ENCODE peak calls at places on chromosomes 13 and 19, in six cellular contexts. V is mammary epithelial cell, K is tibial artery, I is left lung, C is tibial nerve, L is cardiac muscle cell. T is an unnamed sample.

GRCh38 chr13:44815507-44816074 is 173.7 kb downstream of the NUFIP1 start:
- DNase-seq in V (peak), K (no peak), I (peak), C (no peak), L (peak), T (no peak)

GRCh38 chr13:21696865-21697448 is 26.1 kb downstream of the FGF9 start:
- DNase-seq in V (no peak), K (no peak), I (no peak), C (no peak), L (no peak), T (no peak)

GRCh38 chr13:54162069-54162468 is 1133.5 kb downstream of the OLFM4 start:
- DNase-seq in V (no peak), K (no peak), I (no peak), C (no peak), L (no peak), T (no peak)

GRCh38 chr19:4803736-4804695 is 12.5 kb downstream of the FEM1A start:
- DNase-seq in V (no peak), K (no peak), I (peak), C (no peak), L (peak), T (no peak)

GRCh38 chr13:35144496-35144895 is 202.4 kb downstream of the NBEA start:
- DNase-seq in V (peak), K (no peak), I (no peak), C (no peak), L (no peak), T (no peak)

GRCh38 chr13:27679396-27679795 is 57.7 kb downstream of the POLR1D start:
- DNase-seq in V (peak), K (no peak), I (no peak), C (no peak), L (no peak), T (no peak)

GRCh38 chr13:32045963-32046785 is 14.6 kb downstream of the FRY start:
- DNase-seq in V (peak), K (no peak), I (no peak), C (no peak), L (no peak), T (no peak)

GRCh38 chr19:47230122-47230920 is 678 bp downstream of the BBC3 start:
- DNase-seq in V (peak), K (peak), I (peak), C (peak), L (peak), T (no peak)

GRCh38 chr13:111046590-111047141 is 68.4 kb upstream of the ARHGEF7 start:
- DNase-seq in V (no peak), K (no peak), I (no peak), C (no peak), L (no peak), T (peak)
- TF ChIP-seq CTCF in V (no peak), K (peak), I (no peak), C (peak), L (peak), T (no peak)

GRCh38 chr19:17794731-17795494 is at the start of gene B3GNT3:
- DNase-seq in V (peak), K (no peak), I (peak), C (no peak), L (peak), T (no peak)
- H3K4me3 ChIP-seq in V (peak), K (no peak), I (no peak), C (no peak), L (no peak), T (peak)

GRCh38 chr13:87998081-87998480 is 326.9 kb downstream of the SLITRK5 start:
- DNase-seq in V (no peak), K (no peak), I (no peak), C (no peak), L (no peak), T (no peak)

GRCh38 chr13:88000787-88001186 is 329.6 kb downstream of the SLITRK5 start:
- DNase-seq in V (no peak), K (no peak), I (no peak), C (no peak), L (no peak), T (no peak)

GRCh38 chr13:88000239-88000638 is 329.1 kb downstream of the SLITRK5 start:
- DNase-seq in V (no peak), K (no peak), I (no peak), C (no peak), L (no peak), T (no peak)

GRCh38 chr13:87999141-87999765 is 328.1 kb downstream of the SLITRK5 start:
- DNase-seq in V (no peak), K (no peak), I (no peak), C (no peak), L (no peak), T (no peak)

GRCh38 chr13:87999791-88000190 is 328.6 kb downstream of the SLITRK5 start:
- DNase-seq in V (no peak), K (no peak), I (no peak), C (no peak), L (peak), T (no peak)
- H3K27ac ChIP-seq in V (no peak), K (no peak), I (no peak), C (no peak), L (no peak), T (no peak)

GRCh38 chr13:50408068-50408467 is 392.8 kb downstream of the KCNRG start:
- DNase-seq in V (no peak), K (no peak), I (no peak), C (no peak), L (no peak), T (no peak)
- TF ChIP-seq CTCF in V (no peak), K (no peak), I (no peak), C (no peak), L (no peak), T (no peak)

GRCh38 chr13:33872005-33872351 is 54.0 kb downstream of the RFC3 start:
- DNase-seq in V (no peak), K (no peak), I (no peak), C (no peak), L (no peak), T (no peak)

GRCh38 chr13:33875658-33876401 is 57.9 kb downstream of the RFC3 start:
- DNase-seq in V (no peak), K (no peak), I (no peak), C (no peak), L (no peak), T (no peak)

GRCh38 chr13:33876716-33877394 is 58.9 kb downstream of the RFC3 start:
- DNase-seq in V (no peak), K (no peak), I (no peak), C (no peak), L (no peak), T (no peak)

GRCh38 chr13:33873251-33873908 is 55.4 kb downstream of the RFC3 start:
- DNase-seq in V (no peak), K (no peak), I (no peak), C (no peak), L (no peak), T (no peak)

DNA sequence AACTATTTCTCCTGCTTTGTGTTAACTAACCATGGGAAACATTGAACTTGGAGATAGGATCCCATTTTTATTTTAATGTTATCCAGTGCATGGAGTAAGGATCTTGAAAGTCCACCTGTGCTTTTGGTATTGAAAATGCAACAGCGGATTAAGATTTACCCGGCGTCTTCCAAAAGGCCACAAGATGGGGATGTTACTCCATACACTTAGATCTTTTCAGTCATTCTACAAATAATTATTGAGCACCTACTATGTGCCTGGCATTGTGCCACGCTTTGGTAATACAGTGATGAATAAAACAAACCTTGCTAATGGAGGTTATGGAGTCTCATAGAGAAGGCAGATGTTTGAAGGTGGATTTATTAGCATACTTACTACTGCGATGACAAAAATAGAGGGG is 56.9 kb downstream of the RFC3 start:
- DNase-seq in V (no peak), K (no peak), I (no peak), C (no peak), L (no peak), T (no peak)
- H3K4me3 ChIP-seq in V (no peak), K (no peak), I (no peak), C (no peak), L (no peak), T (no peak)

T was measured in coronary artery.